ENCODE peak calls at places on chromosomes 1 and 21, in four cellular contexts. M, P, D and K are unnamed samples.

GRCh38 chr1:113759341-113760101 is at the start of gene PHTF1:
- DNase-seq in M (peak), P (no peak), D (peak), K (peak)

GRCh38 chr1:106360252-106360651 is 696.2 kb upstream of the PRMT6 start:
- DNase-seq in M (no peak), P (no peak), D (no peak), K (no peak)

GRCh38 chr1:116368241-116368640 is 4.8 kb upstream of the ATP1A1 start:
- DNase-seq in M (no peak), P (no peak), D (no peak), K (no peak)

GRCh38 chr21:45228171-45228641 is 59.5 kb downstream of the POFUT2 start:
- DNase-seq in M (peak), P (no peak), D (no peak), K (peak)

GRCh38 chr21:36499578-36500471 is 19.9 kb upstream of the CLDN14 start:
- DNase-seq in M (peak), P (no peak), D (no peak), K (no peak)

GRCh38 chr1:6625579-6626149 is 996 bp downstream of the THAP3 start:
- DNase-seq in M (peak), P (no peak), D (no peak), K (no peak)

GRCh38 chr21:36320421-36321324 is 676 bp downstream of the MORC3 start:
- DNase-seq in M (peak), P (peak), D (no peak), K (peak)

GRCh38 chr21:43923391-43923790 is 58.4 kb downstream of the AGPAT3 start:
- DNase-seq in M (peak), P (no peak), D (peak), K (no peak)

GRCh38 chr1:157409927-157410326 is 142.4 kb downstream of the FCRL5 start:
- DNase-seq in M (no peak), P (no peak), D (no peak), K (no peak)

GRCh38 chr1:40646385-40646784 is 19.1 kb downstream of the RIMS3 start:
- DNase-seq in M (peak), P (no peak), D (no peak), K (no peak)

GRCh38 chr1:182227864-182228547 is 163.6 kb downstream of the GLUL start:
- DNase-seq in M (no peak), P (no peak), D (no peak), K (peak)

GRCh38 chr1:41482906-41483895 is 1.3 kb downstream of the EDN2 start:
- DNase-seq in M (no peak), P (no peak), D (no peak), K (no peak)

GRCh38 chr1:219227731-219228419 is 54.2 kb downstream of the LYPLAL1 start:
- DNase-seq in M (peak), P (no peak), D (no peak), K (no peak)

GRCh38 chr1:9655127-9655723 is 3.7 kb downstream of the PIK3CD start:
- DNase-seq in M (no peak), P (no peak), D (no peak), K (no peak)

GRCh38 chr21:33848252-33848953 is 67.2 kb downstream of the ATP5PO start:
- DNase-seq in M (no peak), P (no peak), D (peak), K (peak)

GRCh38 chr1:63688302-63688701 is 85.5 kb upstream of the ROR1 start:
- DNase-seq in M (peak), P (no peak), D (no peak), K (no peak)

GRCh38 chr1:2290595-2291510 is 62.7 kb downstream of the SKI start:
- DNase-seq in M (peak), P (peak), D (no peak), K (peak)

GRCh38 chr1:224929335-224930237 is at the start of gene DNAH14:
- DNase-seq in M (peak), P (no peak), D (peak), K (peak)

GRCh38 chr1:78005347-78005722 is 596 bp downstream of the DNAJB4 start:
- DNase-seq in M (no peak), P (no peak), D (no peak), K (no peak)

GRCh38 chr21:17118638-17119384 is 394.0 kb upstream of the CXADR start:
- DNase-seq in M (no peak), P (no peak), D (no peak), K (no peak)

GRCh38 chr1:202315576-202316168 is 26.1 kb downstream of the UBE2T start:
- DNase-seq in M (peak), P (peak), D (peak), K (peak)

GRCh38 chr21:46667735-46668380 is 32.4 kb downstream of the PRMT2 start:
- DNase-seq in M (peak), P (no peak), D (peak), K (peak)

GRCh38 chr1:185681034-185681633 is 53.1 kb upstream of the HMCN1 start:
- DNase-seq in M (peak), P (no peak), D (no peak), K (peak)

GRCh38 chr21:43864313-43864805 is 664 bp upstream of the AGPAT3 start:
- DNase-seq in M (no peak), P (no peak), D (peak), K (peak)

GRCh38 chr1:205791568-205792180 is 16.4 kb upstream of the RAB29 start:
- DNase-seq in M (peak), P (peak), D (peak), K (peak)

GRCh38 chr1:243890576-243890975 is 40.5 kb upstream of the AKT3 start:
- DNase-seq in M (peak), P (no peak), D (no peak), K (no peak)

GRCh38 chr1:161905269-161905884 is 118.3 kb downstream of the OLFML2B start:
- DNase-seq in M (peak), P (no peak), D (peak), K (no peak)

GRCh38 chr1:1858382-1859086 is 32.4 kb downstream of the GNB1 start:
- DNase-seq in M (peak), P (no peak), D (peak), K (no peak)

GRCh38 chr1:66302810-66303209 is 231.1 kb upstream of the SGIP1 start:
- DNase-seq in M (no peak), P (no peak), D (no peak), K (peak)

GRCh38 chr1:152110860-152111514 is 4.3 kb downstream of the TCHH start:
- DNase-seq in M (peak), P (no peak), D (peak), K (peak)

GRCh38 chr21:38220270-38220737 is 36.5 kb upstream of the KCNJ15 start:
- DNase-seq in M (no peak), P (no peak), D (no peak), K (no peak)

GRCh38 chr1:3349161-3349967 is 105.1 kb upstream of the ARHGEF16 start:
- DNase-seq in M (no peak), P (no peak), D (no peak), K (peak)

GRCh38 chr1:100995196-100995983 is 30.2 kb downstream of the DPH5 start:
- DNase-seq in M (peak), P (no peak), D (no peak), K (no peak)

GRCh38 chr1:84037758-84038611 is 39.1 kb upstream of the TTLL7 start:
- DNase-seq in M (no peak), P (no peak), D (no peak), K (peak)

GRCh38 chr1:43367026-43367903 is 546 bp downstream of the ELOVL1 start:
- DNase-seq in M (no peak), P (no peak), D (no peak), K (no peak)

GRCh38 chr1:20712210-20712577 is 5.6 kb downstream of the KIF17 start:
- DNase-seq in M (no peak), P (no peak), D (no peak), K (no peak)

GRCh38 chr1:115112496-115113375 is 23.4 kb upstream of the TSPAN2 start:
- DNase-seq in M (no peak), P (no peak), D (peak), K (peak)